ENCODE peak calls at places on chromosomes 2 and 18, in seven cellular contexts. G is sigmoid colon, T is HCT116, X is A549, B is choroid plexus epithelial cell, U is GM10248, H is thyroid gland. O is an unnamed sample.

GRCh38 chr2:219567791-219568361 is 3.5 kb downstream of the OBSL1 start:
- DNase-seq in G (no peak), T (no peak), X (no peak), B (no peak), U (no peak), H (no peak), O (no peak)

GRCh38 chr2:240992572-240993291 is 5.7 kb upstream of the SNED1 start:
- DNase-seq in G (peak; percentile 48), T (no peak), X (no peak), B (no peak), U (no peak), H (no peak), O (no peak)

GRCh38 chr2:8329660-8330622 is 351.9 kb upstream of the ID2 start:
- DNase-seq in G (no peak), T (no peak), X (no peak), B (no peak), U (no peak), H (no peak), O (no peak)

GRCh38 chr2:41377837-41378236 is 670.0 kb upstream of the PKDCC start:
- DNase-seq in G (no peak), T (no peak), X (no peak), B (no peak), U (no peak), H (no peak), O (no peak)

GRCh38 chr18:12254137-12254819 is at the start of gene CIDEA:
- DNase-seq in G (no peak), T (no peak), X (no peak), B (no peak), U (no peak), H (peak; percentile 20), O (no peak)

GRCh38 chr2:192087398-192087958 is 107.3 kb downstream of the TMEFF2 start:
- DNase-seq in G (no peak), T (no peak), X (no peak), B (no peak), U (no peak), H (no peak), O (no peak)

GRCh38 chr2:217934321-217935131 is 68.3 kb downstream of the TNS1 start:
- DNase-seq in G (peak; percentile 93), T (no peak), X (peak; percentile 55), B (peak; percentile 75), U (no peak), H (peak; percentile 55), O (peak; percentile 97)

GRCh38 chr2:109399061-109399460 is 214.7 kb downstream of the SEPTIN10 start:
- DNase-seq in G (no peak), T (no peak), X (no peak), B (no peak), U (no peak), H (no peak), O (peak; percentile 40)

GRCh38 chr2:236550701-236551465 is 18.7 kb upstream of the ACKR3 start:
- DNase-seq in G (no peak), T (no peak), X (no peak), B (no peak), U (peak; percentile 62), H (no peak), O (no peak)

GRCh38 chr2:234462218-234462992 is 34.5 kb downstream of the ARL4C start:
- DNase-seq in G (no peak), T (no peak), X (no peak), B (peak; percentile 39), U (no peak), H (no peak), O (no peak)

GRCh38 chr2:222213084-222213483 is 85.7 kb downstream of the PAX3 start:
- DNase-seq in G (no peak), T (no peak), X (no peak), B (no peak), U (no peak), H (no peak), O (no peak)

GRCh38 chr2:36356990-36357505 is 1.5 kb downstream of the CRIM1 start:
- DNase-seq in G (peak; percentile 65), T (no peak), X (no peak), B (no peak), U (peak; percentile 49), H (peak; percentile 26), O (peak; percentile 51)

GRCh38 chr2:234488913-234489451 is 7.9 kb downstream of the ARL4C start:
- DNase-seq in G (peak; percentile 25), T (no peak), X (no peak), B (no peak), U (peak; percentile 35), H (no peak), O (no peak)

GRCh38 chr2:40169430-40169829 is 282.5 kb downstream of the SLC8A1 start:
- DNase-seq in G (no peak), T (no peak), X (no peak), B (no peak), U (no peak), H (no peak), O (peak; percentile 24)

GRCh38 chr2:111015256-111015655 is 105.5 kb upstream of the BCL2L11 start:
- DNase-seq in G (no peak), T (no peak), X (no peak), B (no peak), U (no peak), H (no peak), O (no peak)

GRCh38 chr18:25350561-25351201 is 1.3 kb downstream of the ZNF521 start:
- DNase-seq in G (peak; percentile 78), T (no peak), X (no peak), B (peak; percentile 52), U (peak; percentile 55), H (peak; percentile 32), O (peak; percentile 52)

GRCh38 chr18:939167-939566 is 34.5 kb downstream of the ADCYAP1 start:
- DNase-seq in G (no peak), T (no peak), X (no peak), B (peak; percentile 20), U (no peak), H (no peak), O (no peak)

GRCh38 chr2:109434351-109434750 is 179.4 kb downstream of the SEPTIN10 start:
- DNase-seq in G (peak; percentile 46), T (no peak), X (no peak), B (no peak), U (no peak), H (no peak), O (no peak)

GRCh38 chr2:237152361-237152760 is 66.7 kb downstream of the COPS8 start:
- DNase-seq in G (no peak), T (no peak), X (no peak), B (no peak), U (no peak), H (no peak), O (no peak)

GRCh38 chr2:76572981-76573380 is 862.3 kb upstream of the GCFC2 start:
- DNase-seq in G (no peak), T (no peak), X (no peak), B (no peak), U (no peak), H (no peak), O (no peak)

GRCh38 chr2:101119431-101119830 is 31.8 kb downstream of the TBC1D8 start:
- DNase-seq in G (no peak), T (no peak), X (no peak), B (peak; percentile 73), U (no peak), H (no peak), O (peak; percentile 76)

GRCh38 chr2:135785032-135785431 is 43.4 kb downstream of the UBXN4 start:
- DNase-seq in G (no peak), T (no peak), X (no peak), B (peak; percentile 42), U (no peak), H (no peak), O (no peak)

GRCh38 chr18:62445386-62445917 is 77.4 kb upstream of the ZCCHC2 start:
- DNase-seq in G (no peak), T (no peak), X (no peak), B (no peak), U (no peak), H (no peak), O (no peak)

GRCh38 chr2:70458661-70459060 is 95.0 kb downstream of the TGFA start:
- DNase-seq in G (no peak), T (no peak), X (no peak), B (no peak), U (no peak), H (no peak), O (no peak)
- TF ChIP-seq CTCF in G (no peak), T (no peak), X (no peak), B (no peak), U (no peak), H (no peak), O (no peak)

GRCh38 chr2:160351978-160352377 is 141.6 kb downstream of the RBMS1 start:
- DNase-seq in G (no peak), T (no peak), X (peak; percentile 7), B (peak; percentile 85), U (no peak), H (no peak), O (peak; percentile 82)

GRCh38 chr2:160352492-160352891 is 141.1 kb downstream of the RBMS1 start:
- DNase-seq in G (no peak), T (no peak), X (peak; percentile 24), B (peak; percentile 74), U (no peak), H (no peak), O (peak; percentile 71)

GRCh38 chr2:160353813-160354212 is 139.8 kb downstream of the RBMS1 start:
- DNase-seq in G (no peak), T (no peak), X (no peak), B (no peak), U (no peak), H (no peak), O (no peak)

GRCh38 chr2:160354677-160355076 is 138.9 kb downstream of the RBMS1 start:
- DNase-seq in G (no peak), T (no peak), X (no peak), B (no peak), U (no peak), H (no peak), O (no peak)

DNA sequence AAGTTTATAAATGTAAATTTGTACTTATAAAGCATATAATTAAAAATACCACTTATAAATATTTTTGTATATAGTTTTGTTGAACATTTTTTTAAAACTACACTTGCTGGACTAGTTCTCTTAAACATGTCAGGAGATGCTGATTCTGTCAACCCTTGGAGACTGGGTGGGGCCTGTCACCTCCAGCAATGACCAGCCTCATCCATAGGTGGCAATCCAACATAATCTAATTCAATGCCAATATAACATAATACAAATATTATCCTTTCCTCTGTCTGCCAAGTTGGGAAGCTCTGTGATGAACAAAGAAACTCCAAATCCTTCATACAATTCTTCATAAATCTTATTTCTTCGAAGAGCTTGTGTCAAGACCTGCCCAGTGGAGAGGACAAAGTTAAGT is 140.4 kb downstream of the RBMS1 start:
- DNase-seq in G (no peak), T (no peak), X (no peak), B (no peak), U (no peak), H (no peak), O (no peak)
- TF ChIP-seq CTCF in G (no peak), T (peak; percentile 32), X (peak; percentile 50), B (peak; percentile 28), U (peak; percentile 9), H (no peak), O (peak; percentile 10)

GRCh38 chr2:151241224-151241623 is 20.4 kb downstream of the RBM43 start:
- DNase-seq in G (no peak), T (no peak), X (no peak), B (peak; percentile 28), U (no peak), H (no peak), O (peak; percentile 38)
- TF ChIP-seq CTCF in G (no peak), T (no peak), X (no peak), B (no peak), U (no peak), H (no peak), O (no peak)

GRCh38 chr2:188610827-188611226 is 319.2 kb downstream of the GULP1 start:
- DNase-seq in G (no peak), T (no peak), X (no peak), B (peak; percentile 62), U (no peak), H (no peak), O (peak; percentile 61)
- TF ChIP-seq CTCF in G (no peak), T (no peak), X (no peak), B (no peak), U (no peak), H (no peak), O (no peak)